ENCODE peak calls at places on chromosomes 12 and 14, in ten cellular contexts. Y is Kasumi-1; Q is IMR-90; E is WTC11; S is MG63; W is mesothelial cell of epicardium; O is activated CD8-positive, alpha-beta memory T cell treated with anti-CD3 and anti-CD28 coated beads for 48 hours; X is NCI-H146; C is left lung; V is H1. U is an unnamed sample.

GRCh38 chr14:89356927-89357326 is 60.1 kb downstream of the FOXN3 start:
- DNase-seq in Y (peak), Q (no peak), E (no peak), S (no peak), W (no peak), O (no peak), X (no peak), C (no peak), V (no peak), U (no peak)

GRCh38 chr14:101112351-101113107 is 209.0 kb upstream of the RTL1 start:
- DNase-seq in Y (no peak), Q (no peak), E (no peak), S (no peak), W (no peak), O (no peak), X (no peak), C (peak), V (no peak), U (no peak)

GRCh38 chr14:91149462-91149861 is 35.6 kb downstream of the DGLUCY start:
- DNase-seq in Y (no peak), Q (peak), E (no peak), S (peak), W (no peak), O (no peak), X (no peak), C (no peak), V (no peak), U (no peak)

GRCh38 chr12:96063046-96063445 is 27.7 kb upstream of the LTA4H start:
- DNase-seq in Y (peak), Q (peak), E (no peak), S (no peak), W (no peak), O (no peak), X (peak), C (no peak), V (no peak), U (no peak)

GRCh38 chr14:57391609-57392195 is 1.3 kb downstream of the NAA30 start:
- DNase-seq in Y (peak), Q (peak), E (no peak), S (no peak), W (no peak), O (no peak), X (peak), C (no peak), V (no peak), U (no peak)

GRCh38 chr14:52076334-52076733 is 7.5 kb upstream of the NID2 start:
- DNase-seq in Y (no peak), Q (peak), E (no peak), S (peak), W (no peak), O (no peak), X (no peak), C (no peak), V (no peak), U (no peak)

GRCh38 chr14:67851785-67852410 is 32.3 kb downstream of the RAD51B start:
- DNase-seq in Y (peak), Q (no peak), E (no peak), S (no peak), W (no peak), O (no peak), X (no peak), C (no peak), V (no peak), U (no peak)

GRCh38 chr12:40225337-40225983 is 663 bp downstream of the LRRK2 start:
- DNase-seq in Y (no peak), Q (no peak), E (no peak), S (no peak), W (no peak), O (no peak), X (no peak), C (no peak), V (no peak), U (no peak)

GRCh38 chr12:74890237-74890599 is 319.4 kb downstream of the KCNC2 start:
- DNase-seq in Y (peak), Q (peak), E (no peak), S (peak), W (no peak), O (no peak), X (no peak), C (no peak), V (no peak), U (no peak)

GRCh38 chr14:45262637-45263036 is 9.6 kb upstream of the MIS18BP1 start:
- DNase-seq in Y (no peak), Q (no peak), E (no peak), S (no peak), W (no peak), O (no peak), X (no peak), C (no peak), V (no peak), U (no peak)

GRCh38 chr14:98704441-98704840 is 567.6 kb downstream of the BCL11B start:
- DNase-seq in Y (no peak), Q (no peak), E (no peak), S (no peak), W (no peak), O (no peak), X (no peak), C (no peak), V (no peak), U (no peak)

GRCh38 chr12:50006754-50007442 is 18.4 kb downstream of the RACGAP1 start:
- DNase-seq in Y (no peak), Q (peak), E (no peak), S (no peak), W (no peak), O (no peak), X (peak), C (no peak), V (no peak), U (no peak)

GRCh38 chr14:63328787-63329737 is 10.3 kb upstream of the GPHB5 start:
- DNase-seq in Y (no peak), Q (no peak), E (no peak), S (no peak), W (no peak), O (no peak), X (no peak), C (no peak), V (no peak), U (no peak)

GRCh38 chr12:82474181-82474797 is 116.0 kb downstream of the METTL25 start:
- DNase-seq in Y (no peak), Q (no peak), E (no peak), S (no peak), W (no peak), O (no peak), X (no peak), C (no peak), V (no peak), U (no peak)

GRCh38 chr14:51651388-51652167 is at the start of gene FRMD6:
- DNase-seq in Y (peak), Q (peak), E (peak), S (peak), W (peak), O (peak), X (peak), C (peak), V (peak), U (peak)

GRCh38 chr12:25866586-25867378 is 91.7 kb upstream of the RASSF8 start:
- DNase-seq in Y (no peak), Q (no peak), E (no peak), S (no peak), W (no peak), O (no peak), X (no peak), C (no peak), V (no peak), U (no peak)

GRCh38 chr14:31190220-31190605 is 17.4 kb downstream of the HECTD1 start:
- DNase-seq in Y (no peak), Q (no peak), E (no peak), S (no peak), W (no peak), O (no peak), X (no peak), C (no peak), V (no peak), U (no peak)

GRCh38 chr14:69712217-69712565 is 54.8 kb upstream of the SRSF5 start:
- DNase-seq in Y (no peak), Q (no peak), E (no peak), S (no peak), W (no peak), O (no peak), X (no peak), C (no peak), V (no peak), U (no peak)

GRCh38 chr14:100307215-100308111 is 1.2 kb upstream of the SLC25A29 start:
- DNase-seq in Y (peak), Q (peak), E (peak), S (no peak), W (no peak), O (no peak), X (peak), C (peak), V (no peak), U (no peak)

GRCh38 chr14:97459180-97459579 is 662.0 kb downstream of the VRK1 start:
- DNase-seq in Y (no peak), Q (no peak), E (no peak), S (no peak), W (no peak), O (no peak), X (no peak), C (no peak), V (no peak), U (no peak)

GRCh38 chr12:27542628-27543027 is 18.6 kb downstream of the PPFIBP1 start:
- DNase-seq in Y (no peak), Q (peak), E (no peak), S (no peak), W (no peak), O (no peak), X (no peak), C (no peak), V (no peak), U (no peak)

GRCh38 chr12:1933342-1933992 is 15.0 kb upstream of the CACNA2D4 start:
- DNase-seq in Y (no peak), Q (peak), E (no peak), S (peak), W (no peak), O (no peak), X (no peak), C (no peak), V (no peak), U (no peak)

GRCh38 chr14:100874051-100874410 is 29.5 kb downstream of the RTL1 start:
- DNase-seq in Y (no peak), Q (no peak), E (no peak), S (no peak), W (no peak), O (no peak), X (no peak), C (no peak), V (no peak), U (no peak)

GRCh38 chr12:62783881-62784280 is 151.1 kb downstream of the PPM1H start:
- DNase-seq in Y (no peak), Q (no peak), E (no peak), S (no peak), W (no peak), O (no peak), X (no peak), C (no peak), V (no peak), U (no peak)

GRCh38 chr12:102883204-102883799 is 33.7 kb downstream of the PAH start:
- DNase-seq in Y (peak), Q (no peak), E (peak), S (peak), W (peak), O (peak), X (peak), C (no peak), V (peak), U (no peak)

GRCh38 chr14:96108061-96108795 is 69.1 kb downstream of the C14orf132 start:
- DNase-seq in Y (no peak), Q (no peak), E (no peak), S (no peak), W (no peak), O (no peak), X (no peak), C (no peak), V (no peak), U (no peak)

GRCh38 chr14:89025581-89026236 is 201.3 kb downstream of the TTC8 start:
- DNase-seq in Y (no peak), Q (peak), E (no peak), S (no peak), W (no peak), O (no peak), X (no peak), C (peak), V (no peak), U (no peak)

GRCh38 chr12:131007794-131008460 is 54.2 kb downstream of the ADGRD1 start:
- DNase-seq in Y (no peak), Q (no peak), E (no peak), S (no peak), W (no peak), O (no peak), X (no peak), C (no peak), V (no peak), U (no peak)

GRCh38 chr12:119222222-119222951 is 43.7 kb downstream of the HSPB8 start:
- DNase-seq in Y (no peak), Q (no peak), E (no peak), S (no peak), W (no peak), O (no peak), X (no peak), C (no peak), V (no peak), U (no peak)

GRCh38 chr12:7009512-7009911 is 8.8 kb downstream of the LPCAT3 start:
- DNase-seq in Y (no peak), Q (peak), E (no peak), S (no peak), W (no peak), O (no peak), X (no peak), C (no peak), V (no peak), U (no peak)

GRCh38 chr12:11321980-11322379 is 11.7 kb upstream of the PRB4 start:
- DNase-seq in Y (no peak), Q (no peak), E (no peak), S (no peak), W (no peak), O (no peak), X (no peak), C (no peak), V (no peak), U (no peak)

GRCh38 chr14:44914849-44915248 is 46.9 kb downstream of the KLHL28 start:
- DNase-seq in Y (no peak), Q (peak), E (no peak), S (no peak), W (no peak), O (no peak), X (no peak), C (no peak), V (no peak), U (no peak)

GRCh38 chr12:127926004-127926403 is 341.0 kb upstream of the TMEM132C start:
- DNase-seq in Y (no peak), Q (no peak), E (no peak), S (no peak), W (no peak), O (no peak), X (peak), C (no peak), V (peak), U (peak)

GRCh38 chr14:54487771-54488170 is 1.0 kb downstream of the GMFB start:
- DNase-seq in Y (peak), Q (peak), E (no peak), S (no peak), W (no peak), O (no peak), X (no peak), C (no peak), V (no peak), U (no peak)